ENCODE peak calls at places on chromosome 1, in six cellular contexts. V, S, U, F, H and J are unnamed samples.

GRCh38 chr1:223189903-223190724 is 47.1 kb upstream of the TLR5 start:
- DNase-seq in F (no peak), U (peak; percentile 34), H (peak; percentile 81), V (no peak), S (no peak), J (no peak)

GRCh38 chr1:156663178-156663577 is 14.0 kb downstream of the NES start:
- DNase-seq in S (no peak), V (peak; percentile 23), H (no peak), F (no peak), U (no peak), J (no peak)

GRCh38 chr1:177119311-177119710 is 45.2 kb downstream of the ASTN1 start:
- DNase-seq in V (peak; percentile 7), H (no peak), S (no peak), U (no peak), F (no peak), J (no peak)

GRCh38 chr1:53693361-53693760 is 45.6 kb downstream of the GLIS1 start:
- DNase-seq in H (no peak), F (no peak), V (no peak), S (no peak), U (no peak), J (no peak)

GRCh38 chr1:100455478-100456072 is 82.4 kb upstream of the GPR88 start:
- DNase-seq in H (peak; percentile 12), S (no peak), V (no peak), F (no peak), U (no peak), J (no peak)

GRCh38 chr1:39317910-39318633 is 113.6 kb downstream of the MACF1 start:
- DNase-seq in H (no peak), S (no peak), U (no peak), V (no peak), F (no peak), J (no peak)

GRCh38 chr1:48920741-48921330 is 144.1 kb upstream of the BEND5 start:
- DNase-seq in H (no peak), S (no peak), V (no peak), U (no peak), F (no peak), J (no peak)

GRCh38 chr1:19385869-19386591 is 73.9 kb downstream of the SLC66A1 start:
- DNase-seq in F (no peak), V (no peak), H (no peak), S (peak; percentile 76), U (no peak), J (no peak)

GRCh38 chr1:31390071-31390470 is 17.2 kb upstream of the FABP3 start:
- DNase-seq in F (no peak), V (no peak), U (no peak), S (no peak), H (peak; percentile 67), J (no peak)

GRCh38 chr1:214551052-214551435 is 358 bp downstream of the PTPN14 start:
- DNase-seq in V (no peak), S (peak; percentile 71), F (peak; percentile 44), U (no peak), H (no peak), J (no peak)

GRCh38 chr1:109927356-109927755 is 16.7 kb downstream of the CSF1 start:
- DNase-seq in H (no peak), S (no peak), V (no peak), U (no peak), F (no peak), J (no peak)
- H3K27ac ChIP-seq in H (peak overlapping the region; percentile 72), S (peak overlapping the region; percentile 69), V (peak overlapping the region; percentile 70), U (no peak overlapping the region), F (no peak overlapping the region), J (peak overlapping the region; percentile 49)

DNA sequence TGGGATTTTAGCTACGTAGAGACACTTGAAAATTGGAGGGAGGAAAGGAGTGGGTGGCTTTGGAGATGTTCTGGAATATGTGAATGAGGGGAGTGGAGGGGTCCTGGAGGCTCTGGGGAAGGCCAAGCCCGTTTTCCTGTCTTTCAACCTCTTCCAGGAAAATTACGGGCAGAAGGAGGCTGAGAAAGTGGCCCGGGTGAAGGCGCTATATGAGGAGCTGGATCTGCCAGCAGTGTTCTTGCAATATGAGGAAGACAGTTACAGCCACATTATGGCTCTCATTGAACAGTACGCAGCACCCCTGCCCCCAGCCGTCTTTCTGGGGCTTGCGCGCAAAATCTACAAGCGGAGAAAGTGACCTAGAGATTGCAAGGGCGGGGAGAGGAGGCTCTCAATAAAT is 442 bp upstream of the RUSC1 start:
- DNase-seq in U (no peak), F (no peak), H (no peak), S (no peak), V (no peak), J (no peak)
- H3K27ac ChIP-seq in U (no peak overlapping the region), F (peak overlapping the region; percentile 21), H (peak overlapping the region; percentile 98), S (peak overlapping the region; percentile 96), V (peak overlapping the region; percentile 52), J (peak overlapping the region; percentile 85)

GRCh38 chr1:181117648-181118449 is 29.3 kb downstream of the IER5 start:
- DNase-seq in S (no peak), U (peak; percentile 66), H (peak; percentile 94), F (no peak), V (no peak), J (no peak)
- H3K27ac ChIP-seq in S (no peak overlapping the region), U (peak overlapping the region; percentile 56), H (peak overlapping the region; percentile 51), F (peak overlapping the region; percentile 2), V (no peak overlapping the region), J (no peak overlapping the region)

GRCh38 chr1:40844887-40845878 is 17.0 kb downstream of the CITED4 start:
- DNase-seq in H (no peak), S (no peak), F (no peak), U (no peak), V (no peak), J (no peak)
- H3K27ac ChIP-seq in H (no peak overlapping the region), S (no peak overlapping the region), F (no peak overlapping the region), U (no peak overlapping the region), V (no peak overlapping the region), J (no peak overlapping the region)

GRCh38 chr1:152442291-152442690 is 28.2 kb upstream of the CRNN start:
- DNase-seq in F (no peak), H (no peak), S (no peak), U (no peak), V (no peak), J (no peak)
- H3K27ac ChIP-seq in F (no peak overlapping the region), H (peak overlapping the region; percentile 80), S (no peak overlapping the region), U (no peak overlapping the region), V (no peak overlapping the region), J (no peak overlapping the region)

DNA sequence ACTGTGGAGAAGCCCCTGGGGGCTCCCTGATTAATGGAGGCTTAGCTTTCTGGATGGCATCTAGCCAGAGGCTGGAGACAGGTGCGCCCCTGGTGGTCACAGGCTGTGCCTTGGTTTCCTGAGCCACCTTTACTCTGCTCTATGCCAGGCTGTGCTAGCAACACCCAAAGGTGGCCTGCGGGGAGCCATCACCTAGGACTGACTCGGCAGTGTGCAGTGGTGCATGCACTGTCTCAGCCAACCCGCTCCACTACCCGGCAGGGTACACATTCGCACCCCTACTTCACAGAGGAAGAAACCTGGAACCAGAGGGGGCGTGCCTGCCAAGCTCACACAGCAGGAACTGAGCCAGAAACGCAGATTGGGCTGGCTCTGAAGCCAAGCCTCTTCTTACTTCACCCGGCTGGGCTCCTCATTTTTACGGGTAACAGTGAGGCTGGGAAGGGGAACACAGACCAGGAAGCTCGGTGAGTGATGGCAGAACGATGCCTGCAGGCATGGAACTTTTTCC is 24.8 kb downstream of the PCSK9 start:
- DNase-seq in H (no peak), U (no peak), F (no peak), S (no peak), V (no peak), J (no peak)
- H3K27ac ChIP-seq in H (peak overlapping the region; percentile 60), U (no peak overlapping the region), F (no peak overlapping the region), S (no peak overlapping the region), V (no peak overlapping the region), J (no peak overlapping the region)

GRCh38 chr1:227942716-227943261 is 4.9 kb downstream of the WNT9A start:
- DNase-seq in V (no peak), U (no peak), S (peak; percentile 21), H (no peak), F (no peak), J (no peak)

GRCh38 chr1:227942021-227942715 is 5.6 kb downstream of the WNT9A start:
- DNase-seq in H (no peak), V (no peak), U (no peak), F (no peak), S (peak; percentile 22), J (no peak)

GRCh38 chr1:227940791-227941241 is 6.9 kb downstream of the WNT9A start:
- DNase-seq in F (no peak), S (peak; percentile 21), U (no peak), H (no peak), V (no peak), J (no peak)

GRCh38 chr1:227939791-227940771 is 7.7 kb downstream of the WNT9A start:
- DNase-seq in H (no peak), S (no peak), V (no peak), F (no peak), U (no peak), J (no peak)

DNA sequence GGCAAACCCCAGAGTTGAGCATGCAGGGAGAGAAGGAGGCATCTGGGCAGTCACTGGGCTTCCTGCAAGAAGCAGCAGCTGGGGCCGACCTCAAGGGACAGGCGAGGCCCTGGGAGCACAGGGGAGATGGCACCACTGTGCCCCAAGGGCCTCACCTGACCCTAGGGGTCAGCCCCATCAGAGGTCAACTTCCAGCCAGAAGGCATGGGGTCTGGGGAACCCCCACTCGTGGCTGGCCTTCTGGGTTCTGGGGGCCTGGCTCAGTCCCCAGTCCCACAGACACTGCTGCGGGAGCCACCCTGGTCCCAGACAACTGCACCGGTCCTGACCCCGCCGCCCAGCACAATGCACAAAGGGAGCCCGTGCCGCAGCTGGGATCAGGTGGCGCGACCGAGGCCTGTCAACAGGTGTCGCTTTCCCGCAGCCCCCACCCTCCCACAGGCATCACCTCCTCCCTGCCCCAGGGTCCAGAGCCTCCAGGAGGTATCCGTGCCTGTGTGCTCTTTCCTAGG is 6.2 kb downstream of the WNT9A start:
- DNase-seq in S (peak; percentile 24), U (no peak), V (no peak), F (no peak), H (no peak), J (no peak)
- H3K27ac ChIP-seq in S (no peak overlapping the region), U (no peak overlapping the region), V (no peak overlapping the region), F (no peak overlapping the region), H (no peak overlapping the region), J (no peak overlapping the region)

GRCh38 chr1:168893359-168893791 is 164.4 kb upstream of the DPT start:
- DNase-seq in V (no peak), F (no peak), S (no peak), H (peak; percentile 11), U (no peak), J (no peak)
- H3K27ac ChIP-seq in V (no peak overlapping the region), F (no peak overlapping the region), S (no peak overlapping the region), H (peak overlapping the region; percentile 45), U (no peak overlapping the region), J (no peak overlapping the region)